ENCODE peak calls at places on chromosome 10, in five cellular contexts. W is mesenteric fat pad; B is OCI-LY7; S is Ammon's horn; R is central memory CD8-positive, alpha-beta T cell. E is an unnamed sample.
A peak's percentile ranks its signal among the peaks of the same experiment; 100 is the strongest.

GRCh38 chr10:28710227-28710889 is 33.0 kb downstream of the BAMBI start:
- DNase-seq in W (no peak), B (no peak), S (no peak), R (no peak), E (no peak)

GRCh38 chr10:102962259-102962658 is 44.2 kb downstream of the CNNM2 start:
- DNase-seq in W (no peak), B (no peak), S (no peak), R (no peak), E (no peak)

GRCh38 chr10:107865691-107866090 is 701.2 kb upstream of the SORCS1 start:
- DNase-seq in W (no peak), B (no peak), S (no peak), R (no peak), E (no peak)

GRCh38 chr10:7458554-7458953 is 47.7 kb upstream of the SFMBT2 start:
- DNase-seq in W (no peak), B (no peak), S (no peak), R (no peak), E (no peak)

GRCh38 chr10:5550621-5551530 is 26.1 kb downstream of the CALML3 start:
- DNase-seq in W (peak; percentile 74), B (no peak), S (no peak), R (no peak), E (no peak)

GRCh38 chr10:607545-608196 is 81.8 kb downstream of the DIP2C start:
- DNase-seq in W (no peak), B (no peak), S (no peak), R (no peak), E (peak; percentile 28)

GRCh38 chr10:43197834-43198681 is 59.8 kb downstream of the CSGALNACT2 start:
- DNase-seq in W (no peak), B (peak; percentile 47), S (no peak), R (no peak), E (peak; percentile 4)

GRCh38 chr10:57776688-57777432 is 490.8 kb downstream of the IPMK start:
- DNase-seq in W (no peak), B (no peak), S (no peak), R (no peak), E (no peak)

GRCh38 chr10:33142290-33142689 is 184.3 kb upstream of the ITGB1 start:
- DNase-seq in W (no peak), B (no peak), S (no peak), R (no peak), E (no peak)

GRCh38 chr10:1035201-1035600 is 9.5 kb upstream of the IDI2 start:
- DNase-seq in W (no peak), B (no peak), S (peak; percentile 80), R (no peak), E (no peak)

GRCh38 chr10:43824934-43825333 is 176.3 kb upstream of the ZNF32 start:
- DNase-seq in W (no peak), B (no peak), S (no peak), R (no peak), E (no peak)

GRCh38 chr10:132942101-132942739 is at the start of gene CFAP46:
- DNase-seq in W (no peak), B (no peak), S (peak; percentile 56), R (no peak), E (no peak)

GRCh38 chr10:33040436-33040835 is 82.4 kb upstream of the ITGB1 start:
- DNase-seq in W (no peak), B (no peak), S (no peak), R (no peak), E (no peak)

GRCh38 chr10:70396140-70396539 is 7.8 kb upstream of the EIF4EBP2 start:
- DNase-seq in W (no peak), B (no peak), S (no peak), R (no peak), E (no peak)

GRCh38 chr10:70266701-70267100 is 17.1 kb downstream of the NPFFR1 start:
- DNase-seq in W (no peak), B (no peak), S (no peak), R (no peak), E (no peak)

GRCh38 chr10:126131338-126131737 is 235.0 kb downstream of the FANK1 start:
- DNase-seq in W (no peak), B (no peak), S (no peak), R (no peak), E (no peak)

GRCh38 chr10:48358162-48358561 is 51.7 kb downstream of the MAPK8 start:
- DNase-seq in W (no peak), B (no peak), S (no peak), R (no peak), E (no peak)

E was measured in COLO829.